ENCODE peak calls at places on chromosomes 11 and 22, in ten cellular contexts. Y, S, G, Q, I, U, A, R, K and M are unnamed samples.
A peak's percentile ranks its signal among the peaks of the same experiment; 100 is the strongest.

GRCh38 chr22:37848587-37849088 is 581 bp upstream of the EIF3L start:
- DNase-seq in Y (no peak), S (no peak), G (no peak), Q (no peak), I (no peak), U (no peak), A (peak; percentile 16), R (no peak), K (no peak), M (no peak)

GRCh38 chr11:43905788-43906187 is 25.2 kb downstream of the ALKBH3 start:
- DNase-seq in Y (no peak), S (no peak), G (no peak), Q (peak; percentile 69), I (no peak), U (no peak), A (peak; percentile 17), R (peak; percentile 67), K (no peak), M (no peak)

GRCh38 chr22:45506961-45507360 is 4.3 kb downstream of the FBLN1 start:
- DNase-seq in Y (no peak), S (no peak), G (no peak), Q (no peak), I (no peak), U (peak; percentile 49), A (no peak), R (no peak), K (no peak), M (no peak)

GRCh38 chr11:134751825-134752224 is 339.8 kb upstream of the B3GAT1 start:
- DNase-seq in Y (no peak), S (no peak), G (no peak), Q (no peak), I (no peak), U (no peak), A (no peak), R (no peak), K (no peak), M (no peak)

GRCh38 chr22:24392218-24392931 is 35.0 kb upstream of the ADORA2A start:
- DNase-seq in Y (no peak), S (no peak), G (no peak), Q (no peak), I (no peak), U (no peak), A (no peak), R (no peak), K (no peak), M (no peak)

GRCh38 chr22:32482708-32483107 is 8.1 kb downstream of the FBXO7 start:
- DNase-seq in Y (no peak), S (no peak), G (no peak), Q (no peak), I (no peak), U (no peak), A (peak; percentile 22), R (no peak), K (no peak), M (no peak)

GRCh38 chr11:86160546-86161149 is 83.9 kb upstream of the EED start:
- DNase-seq in Y (no peak), S (no peak), G (no peak), Q (no peak), I (no peak), U (no peak), A (peak; percentile 50), R (no peak), K (no peak), M (no peak)

GRCh38 chr11:105609832-105610781 is at the start of gene GRIA4:
- DNase-seq in Y (no peak), S (peak; percentile 14), G (peak; percentile 27), Q (no peak), I (no peak), U (peak; percentile 56), A (peak; percentile 74), R (peak; percentile 28), K (peak; percentile 34), M (peak; percentile 45)

GRCh38 chr22:39152511-39153219 is at the start of gene CBX7:
- DNase-seq in Y (peak; percentile 94), S (peak; percentile 96), G (peak; percentile 97), Q (peak; percentile 95), I (peak; percentile 81), U (peak; percentile 97), A (peak; percentile 76), R (peak; percentile 96), K (peak; percentile 97), M (peak; percentile 96)

GRCh38 chr11:67538306-67538705 is 15.1 kb upstream of the CABP2 start:
- DNase-seq in Y (no peak), S (no peak), G (no peak), Q (no peak), I (no peak), U (no peak), A (no peak), R (no peak), K (no peak), M (no peak)

GRCh38 chr11:122423886-122424285 is 231.6 kb upstream of the UBASH3B start:
- DNase-seq in Y (no peak), S (no peak), G (no peak), Q (no peak), I (no peak), U (no peak), A (no peak), R (no peak), K (no peak), M (no peak)

GRCh38 chr11:70630816-70631623 is 232.7 kb downstream of the CTTN start:
- DNase-seq in Y (no peak), S (no peak), G (no peak), Q (no peak), I (no peak), U (no peak), A (no peak), R (no peak), K (no peak), M (no peak)

GRCh38 chr22:50121202-50121740 is 31.5 kb downstream of the MOV10L1 start:
- DNase-seq in Y (no peak), S (no peak), G (no peak), Q (no peak), I (no peak), U (no peak), A (no peak), R (no peak), K (no peak), M (no peak)
- TF ChIP-seq POLR2A in Y (no peak), S (no peak), G (no peak), Q (no peak), I (no peak), U (no peak), A (no peak), R (no peak), K (no peak), M (no peak)

DNA sequence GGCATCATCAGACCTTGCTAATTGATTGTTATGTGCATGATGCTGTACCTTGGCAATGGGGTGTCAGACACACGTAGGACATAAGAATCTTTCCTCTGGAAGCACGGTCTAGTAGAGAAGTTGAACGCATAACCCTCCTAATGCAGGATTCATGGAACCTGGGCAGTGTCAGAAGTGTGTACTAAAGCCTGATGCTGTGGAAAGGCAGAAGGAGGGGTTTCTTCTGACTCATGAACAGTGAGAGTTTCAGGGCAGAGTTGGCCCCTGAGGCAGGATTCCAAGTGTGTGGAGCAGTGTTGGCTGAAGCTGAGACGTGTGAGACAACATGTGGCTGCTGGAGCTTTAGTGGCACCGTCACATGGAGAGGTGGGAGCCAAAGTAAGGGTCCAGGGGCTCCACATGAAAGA is 3.5 kb downstream of the PANX1 start:
- DNase-seq in Y (peak; percentile 20), S (no peak), G (no peak), Q (peak; percentile 34), I (no peak), U (no peak), A (peak; percentile 94), R (peak; percentile 51), K (no peak), M (no peak)
- H3K4me1 ChIP-seq in Y (peaks cover 48% of the 10 kb centered on the region), S (peaks cover 79% of the 10 kb centered on the region), G (peaks cover 52% of the 10 kb centered on the region), Q (peaks cover 5% of the 10 kb centered on the region), I (peaks cover 63% of the 10 kb centered on the region), U (peaks cover 22% of the 10 kb centered on the region), A (peaks cover 31% of the 10 kb centered on the region), R (peaks cover 23% of the 10 kb centered on the region), K (peaks cover 46% of the 10 kb centered on the region), M (no peaks in the 10 kb centered on the region)

DNA sequence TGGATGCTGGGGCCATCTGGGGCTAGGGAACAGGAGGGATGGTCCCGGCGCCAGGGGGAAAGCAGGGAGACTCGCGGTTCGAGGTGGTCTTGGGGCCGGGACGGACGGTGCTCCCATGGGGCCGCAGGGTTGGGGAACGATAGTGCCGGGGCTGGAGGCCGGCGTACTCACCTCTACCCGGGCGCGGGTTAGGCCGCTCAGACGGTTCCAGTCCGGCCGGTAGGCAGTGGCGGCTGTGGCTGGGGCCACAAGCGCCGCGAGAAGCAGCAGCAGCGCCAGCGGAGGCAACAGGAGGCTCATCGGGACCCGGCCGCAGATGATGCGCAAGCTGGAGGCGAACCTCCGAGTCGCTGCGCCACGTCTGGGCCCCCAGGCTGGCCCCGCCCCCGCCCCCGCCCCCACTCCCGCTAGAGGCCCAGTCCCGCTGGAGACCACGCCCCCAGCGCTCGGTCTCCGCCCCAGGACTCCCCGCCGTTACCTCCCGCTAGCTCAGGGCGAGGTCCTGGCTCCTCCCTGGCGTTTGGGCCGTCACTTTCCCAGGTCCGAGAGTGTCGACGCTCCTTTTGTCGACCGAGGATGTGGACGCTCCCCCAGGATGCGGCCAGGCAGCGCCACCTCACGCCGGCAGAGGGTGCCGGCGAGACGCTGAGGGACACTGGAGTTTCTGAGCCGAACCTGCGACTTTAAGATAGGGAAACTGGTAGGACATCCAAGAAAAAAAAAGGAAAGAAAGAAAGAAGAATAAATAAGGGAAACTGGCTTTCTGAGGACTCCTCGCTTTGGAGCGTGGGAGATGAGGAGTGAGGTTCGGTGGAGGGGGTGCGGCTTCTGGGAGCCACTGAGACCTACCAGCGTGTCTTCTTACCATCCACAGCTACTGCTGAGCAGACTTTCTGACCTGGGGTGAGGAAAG is at the start of gene SELENOM:
- DNase-seq in Y (peak; percentile 98), S (peak; percentile 93), G (peak; percentile 97), Q (peak; percentile 98), I (peak; percentile 80), U (peak; percentile 97), A (peak; percentile 98), R (peak; percentile 97), K (peak; percentile 97), M (peak; percentile 97)
- TF ChIP-seq POLR2A in Y (peak; percentile 73), S (peak; percentile 81), G (no peak), Q (peak; percentile 84), I (peak; percentile 55), U (no peak), A (peak; percentile 95), R (peak; percentile 95), K (peak; percentile 75), M (peak; percentile 48)

GRCh38 chr11:48012051-48012391 is 31.7 kb downstream of the PTPRJ start:
- DNase-seq in Y (no peak), S (no peak), G (no peak), Q (no peak), I (no peak), U (no peak), A (no peak), R (no peak), K (no peak), M (no peak)

GRCh38 chr11:48013269-48013901 is 33.0 kb downstream of the PTPRJ start:
- DNase-seq in Y (peak; percentile 50), S (no peak), G (peak; percentile 80), Q (no peak), I (peak; percentile 62), U (peak; percentile 58), A (peak; percentile 65), R (no peak), K (peak; percentile 54), M (peak; percentile 88)

GRCh38 chr11:48017105-48017874 is 36.9 kb downstream of the PTPRJ start:
- DNase-seq in Y (no peak), S (no peak), G (no peak), Q (no peak), I (no peak), U (no peak), A (no peak), R (no peak), K (no peak), M (no peak)

GRCh38 chr11:48011125-48012050 is 31.0 kb downstream of the PTPRJ start:
- DNase-seq in Y (no peak), S (no peak), G (no peak), Q (no peak), I (no peak), U (no peak), A (no peak), R (no peak), K (no peak), M (no peak)

GRCh38 chr11:48014917-48015316 is 34.6 kb downstream of the PTPRJ start:
- DNase-seq in Y (no peak), S (no peak), G (no peak), Q (no peak), I (no peak), U (no peak), A (no peak), R (no peak), K (no peak), M (no peak)
- H3K4me1 ChIP-seq in Y (peaks cover 45% of the 10 kb centered on the region), S (peaks cover 85% of the 10 kb centered on the region), G (peaks cover 51% of the 10 kb centered on the region), Q (no peaks in the 10 kb centered on the region), I (peaks cover 99% of the 10 kb centered on the region), U (no peaks in the 10 kb centered on the region), A (peaks cover 28% of the 10 kb centered on the region), R (no peaks in the 10 kb centered on the region), K (peaks cover 21% of the 10 kb centered on the region), M (no peaks in the 10 kb centered on the region)